ENCODE peak calls at places on chromosomes 2 and 18, in eight cellular contexts. S, H, U, B, X, A, V and L are unnamed samples.

GRCh38 chr2:199850718-199851498 is at the start of gene FTCDNL1:
- DNase-seq in S (peak; percentile 31), H (peak; percentile 89), U (peak; percentile 70), B (peak; percentile 25), X (peak; percentile 81), A (peak; percentile 78), V (peak; percentile 87), L (peak; percentile 39)

GRCh38 chr2:179263015-179263414 is 1.6 kb downstream of the SESTD1 start:
- DNase-seq in S (peak; percentile 46), H (no peak), U (no peak), B (no peak), X (no peak), A (no peak), V (no peak), L (no peak)

GRCh38 chr2:144233226-144234114 is 286.4 kb downstream of the ZEB2 start:
- DNase-seq in S (no peak), H (no peak), U (no peak), B (no peak), X (no peak), A (no peak), V (no peak), L (no peak)

GRCh38 chr2:27990030-27990590 is 99.6 kb downstream of the BABAM2 start:
- DNase-seq in S (peak; percentile 84), H (no peak), U (peak; percentile 11), B (no peak), X (no peak), A (no peak), V (no peak), L (no peak)

GRCh38 chr2:192775461-192776262 is 580.9 kb upstream of the TMEFF2 start:
- DNase-seq in S (no peak), H (no peak), U (no peak), B (no peak), X (no peak), A (no peak), V (no peak), L (no peak)

GRCh38 chr2:39631715-39632114 is 34.0 kb upstream of the TMEM178A start:
- DNase-seq in S (peak; percentile 100), H (no peak), U (peak; percentile 64), B (peak; percentile 99), X (no peak), A (no peak), V (no peak), L (no peak)

GRCh38 chr2:182435754-182436153 is 8.9 kb upstream of the PDE1A start:
- DNase-seq in S (peak; percentile 47), H (no peak), U (no peak), B (peak; percentile 13), X (no peak), A (no peak), V (no peak), L (no peak)

GRCh38 chr2:128593518-128594272 is 275.0 kb upstream of the HS6ST1 start:
- DNase-seq in S (peak; percentile 44), H (no peak), U (no peak), B (no peak), X (peak; percentile 55), A (peak; percentile 16), V (no peak), L (no peak)

GRCh38 chr2:1521878-1522495 is 108.7 kb downstream of the TPO start:
- DNase-seq in S (no peak), H (no peak), U (no peak), B (no peak), X (no peak), A (no peak), V (no peak), L (no peak)

GRCh38 chr18:45110577-45111506 is 430.2 kb downstream of the SETBP1 start:
- DNase-seq in S (peak; percentile 53), H (peak; percentile 69), U (no peak), B (peak; percentile 29), X (no peak), A (peak; percentile 66), V (no peak), L (no peak)

GRCh38 chr2:141641462-141641861 is 489.4 kb downstream of the LRP1B start:
- DNase-seq in S (peak; percentile 13), H (no peak), U (no peak), B (no peak), X (no peak), A (no peak), V (no peak), L (no peak)

GRCh38 chr18:54671291-54671881 is 80.3 kb downstream of the DYNAP start:
- DNase-seq in S (peak; percentile 13), H (no peak), U (peak; percentile 34), B (peak; percentile 36), X (peak; percentile 60), A (no peak), V (no peak), L (no peak)

GRCh38 chr2:40346535-40347354 is 105.1 kb downstream of the SLC8A1 start:
- DNase-seq in S (no peak), H (peak; percentile 60), U (no peak), B (no peak), X (no peak), A (no peak), V (no peak), L (no peak)

GRCh38 chr2:100603945-100604633 is 41.3 kb downstream of the PDCL3 start:
- DNase-seq in S (peak; percentile 67), H (no peak), U (no peak), B (no peak), X (peak; percentile 48), A (no peak), V (no peak), L (no peak)

GRCh38 chr2:188291617-188292445 is at the start of gene GULP1:
- DNase-seq in S (peak; percentile 65), H (peak; percentile 89), U (peak; percentile 86), B (peak; percentile 62), X (peak; percentile 95), A (peak; percentile 81), V (peak; percentile 81), L (no peak)

GRCh38 chr2:165627463-165627862 is 158.0 kb downstream of the CSRNP3 start:
- DNase-seq in S (peak; percentile 79), H (no peak), U (no peak), B (peak; percentile 88), X (no peak), A (no peak), V (no peak), L (no peak)

GRCh38 chr2:151251012-151251411 is 10.7 kb downstream of the RBM43 start:
- DNase-seq in S (peak; percentile 87), H (no peak), U (no peak), B (peak; percentile 64), X (no peak), A (no peak), V (no peak), L (no peak)

GRCh38 chr2:39158351-39158750 is 37.5 kb upstream of the SOS1 start:
- DNase-seq in S (no peak), H (no peak), U (no peak), B (peak; percentile 93), X (no peak), A (no peak), V (no peak), L (no peak)

GRCh38 chr2:21270658-21271057 is 146.9 kb downstream of the TDRD15 start:
- DNase-seq in S (no peak), H (peak; percentile 60), U (no peak), B (no peak), X (no peak), A (peak; percentile 93), V (no peak), L (no peak)

GRCh38 chr2:227774011-227774624 is 28.4 kb downstream of the SCYGR8 start:
- DNase-seq in S (no peak), H (no peak), U (peak; percentile 14), B (no peak), X (peak; percentile 37), A (no peak), V (no peak), L (no peak)

GRCh38 chr2:183995632-183996031 is 602.7 kb upstream of the ZNF804A start:
- DNase-seq in S (peak; percentile 79), H (no peak), U (no peak), B (peak; percentile 61), X (no peak), A (no peak), V (no peak), L (no peak)

GRCh38 chr2:95053543-95053942 is 28.0 kb downstream of the MAL start:
- DNase-seq in S (no peak), H (peak; percentile 8), U (peak; percentile 33), B (no peak), X (no peak), A (no peak), V (no peak), L (no peak)

GRCh38 chr2:222866358-222866960 is 5.6 kb downstream of the ACSL3 start:
- DNase-seq in S (no peak), H (no peak), U (no peak), B (no peak), X (no peak), A (no peak), V (no peak), L (no peak)

GRCh38 chr2:105081006-105081701 is 43.3 kb downstream of the MRPS9 start:
- DNase-seq in S (peak; percentile 64), H (no peak), U (no peak), B (peak; percentile 40), X (peak; percentile 69), A (no peak), V (no peak), L (no peak)
- H3K27me3 ChIP-seq in S (no peaks in the 10 kb centered on the region), H (no peaks in the 10 kb centered on the region), U (no peaks in the 10 kb centered on the region), B (no peaks in the 10 kb centered on the region), X (no peaks in the 10 kb centered on the region), A (no peaks in the 10 kb centered on the region), V (no peaks in the 10 kb centered on the region), L (no peaks in the 10 kb centered on the region)

GRCh38 chr2:134228493-134228903 is 25.4 kb upstream of the MGAT5 start:
- DNase-seq in S (no peak), H (no peak), U (peak; percentile 46), B (no peak), X (no peak), A (no peak), V (no peak), L (no peak)
- TF ChIP-seq CTCF in S (peak; percentile 31), H (peak; percentile 18), U (peak; percentile 63), B (peak; percentile 56), X (peak; percentile 41), A (peak; percentile 16), V (peak; percentile 42), L (peak; percentile 58)

GRCh38 chr2:26670931-26671460 is 21.5 kb upstream of the KCNK3 start:
- DNase-seq in S (no peak), H (no peak), U (no peak), B (no peak), X (no peak), A (no peak), V (no peak), L (no peak)

GRCh38 chr2:26671691-26672090 is 20.8 kb upstream of the KCNK3 start:
- DNase-seq in S (no peak), H (no peak), U (no peak), B (no peak), X (no peak), A (no peak), V (no peak), L (no peak)

GRCh38 chr2:26672112-26672817 is 20.3 kb upstream of the KCNK3 start:
- DNase-seq in S (no peak), H (no peak), U (no peak), B (no peak), X (no peak), A (no peak), V (no peak), L (no peak)

GRCh38 chr2:26669099-26669498 is 23.4 kb upstream of the KCNK3 start:
- DNase-seq in S (no peak), H (no peak), U (no peak), B (no peak), X (no peak), A (no peak), V (no peak), L (no peak)

GRCh38 chr2:26670171-26670570 is 22.4 kb upstream of the KCNK3 start:
- DNase-seq in S (peak; percentile 50), H (no peak), U (no peak), B (peak; percentile 7), X (no peak), A (no peak), V (no peak), L (no peak)
- H3K27me3 ChIP-seq in S (peaks cover 15% of the 10 kb centered on the region), H (no peaks in the 10 kb centered on the region), U (peaks cover 43% of the 10 kb centered on the region), B (peaks cover 23% of the 10 kb centered on the region), X (no peaks in the 10 kb centered on the region), A (no peaks in the 10 kb centered on the region), V (no peaks in the 10 kb centered on the region), L (peaks cover 6% of the 10 kb centered on the region)

GRCh38 chr2:218010116-218010837 is 7.5 kb upstream of the TNS1 start:
- DNase-seq in S (no peak), H (peak; percentile 82), U (peak; percentile 13), B (no peak), X (peak; percentile 72), A (peak; percentile 37), V (peak; percentile 58), L (no peak)
- TF ChIP-seq CTCF in S (peak; percentile 17), H (peak; percentile 55), U (peak; percentile 28), B (peak; percentile 57), X (peak; percentile 53), A (peak; percentile 34), V (peak; percentile 54), L (no peak)